ENCODE peak calls at places on chromosomes 1 and 21, in six cellular contexts. One of them, this sample, is unnamed.

GRCh38 chr1:215776336-215776735 is 209.2 kb downstream of the KCTD3 start:
- DNase-seq in Ammon's horn: no peak
- DNase-seq in HTR-8/SVneo: no peak
- DNase-seq in ureter: no peak
- DNase-seq in NCI-H446 treated with DMSO at 0.1 percent for 48 hours: no peak
- DNase-seq in mammary epithelial cell: no peak
- DNase-seq in this sample: no peak

GRCh38 chr21:32377991-32378390 is 14.8 kb downstream of the URB1 start:
- DNase-seq in Ammon's horn: peak; percentile 47
- DNase-seq in HTR-8/SVneo: no peak
- DNase-seq in ureter: no peak
- DNase-seq in NCI-H446 treated with DMSO at 0.1 percent for 48 hours: no peak
- DNase-seq in mammary epithelial cell: no peak
- DNase-seq in this sample: no peak

GRCh38 chr1:166151804-166152203 is 15.0 kb downstream of the FAM78B start:
- DNase-seq in Ammon's horn: no peak
- DNase-seq in HTR-8/SVneo: no peak
- DNase-seq in ureter: no peak
- DNase-seq in NCI-H446 treated with DMSO at 0.1 percent for 48 hours: no peak
- DNase-seq in mammary epithelial cell: no peak
- DNase-seq in this sample: no peak

GRCh38 chr1:213060836-213061235 is 9.8 kb downstream of the RPS6KC1 start:
- DNase-seq in Ammon's horn: no peak
- DNase-seq in HTR-8/SVneo: no peak
- DNase-seq in ureter: no peak
- DNase-seq in NCI-H446 treated with DMSO at 0.1 percent for 48 hours: no peak
- DNase-seq in mammary epithelial cell: no peak
- DNase-seq in this sample: no peak

GRCh38 chr1:207814469-207814868 is 62.6 kb downstream of the CD46 start:
- DNase-seq in Ammon's horn: no peak
- DNase-seq in HTR-8/SVneo: no peak
- DNase-seq in ureter: no peak
- DNase-seq in NCI-H446 treated with DMSO at 0.1 percent for 48 hours: no peak
- DNase-seq in mammary epithelial cell: no peak
- DNase-seq in this sample: no peak

GRCh38 chr1:151472852-151473731 is 13.8 kb upstream of the POGZ start:
- DNase-seq in Ammon's horn: peak; percentile 20
- DNase-seq in HTR-8/SVneo: no peak
- DNase-seq in ureter: peak; percentile 53
- DNase-seq in NCI-H446 treated with DMSO at 0.1 percent for 48 hours: no peak
- DNase-seq in mammary epithelial cell: peak; percentile 16
- DNase-seq in this sample: no peak

GRCh38 chr1:61270761-61271411 is 188.5 kb downstream of the NFIA start:
- DNase-seq in Ammon's horn: no peak
- DNase-seq in HTR-8/SVneo: no peak
- DNase-seq in ureter: no peak
- DNase-seq in NCI-H446 treated with DMSO at 0.1 percent for 48 hours: no peak
- DNase-seq in mammary epithelial cell: no peak
- DNase-seq in this sample: no peak

GRCh38 chr1:91790296-91790851 is 95.6 kb downstream of the TGFBR3 start:
- DNase-seq in Ammon's horn: no peak
- DNase-seq in HTR-8/SVneo: no peak
- DNase-seq in ureter: no peak
- DNase-seq in NCI-H446 treated with DMSO at 0.1 percent for 48 hours: no peak
- DNase-seq in mammary epithelial cell: no peak
- DNase-seq in this sample: no peak

GRCh38 chr1:248828845-248829244 is 3.1 kb upstream of the SH3BP5L start:
- DNase-seq in Ammon's horn: no peak
- DNase-seq in HTR-8/SVneo: peak; percentile 65
- DNase-seq in ureter: no peak
- DNase-seq in NCI-H446 treated with DMSO at 0.1 percent for 48 hours: no peak
- DNase-seq in mammary epithelial cell: peak; percentile 12
- DNase-seq in this sample: no peak

GRCh38 chr1:207240325-207241095 is 81.0 kb upstream of the CD55 start:
- DNase-seq in Ammon's horn: no peak
- DNase-seq in HTR-8/SVneo: no peak
- DNase-seq in ureter: peak; percentile 58
- DNase-seq in NCI-H446 treated with DMSO at 0.1 percent for 48 hours: no peak
- DNase-seq in mammary epithelial cell: peak; percentile 98
- DNase-seq in this sample: no peak

GRCh38 chr21:43278766-43279577 is 110.2 kb downstream of the CRYAA start:
- DNase-seq in Ammon's horn: no peak
- DNase-seq in HTR-8/SVneo: no peak
- DNase-seq in ureter: no peak
- DNase-seq in NCI-H446 treated with DMSO at 0.1 percent for 48 hours: no peak
- DNase-seq in mammary epithelial cell: no peak
- DNase-seq in this sample: no peak